ENCODE peak calls at places on chromosome 10, in nine cellular contexts. E is tibial artery, P is PC-3, B is hepatocyte, T is heart right ventricle, C is fibroblast of lung, I is SK-N-SH, A is body of pancreas, Z is AG04450. G is an unnamed sample. For H3K9me3, the result is how much of the 10 kb centered on the place peaks cover.

GRCh38 chr10:130362308-130362761 is 226.1 kb downstream of the GLRX3 start:
- DNase-seq in P (no peak), E (no peak), A (no peak), C (no peak), B (peak), Z (no peak), T (peak), I (peak), G (no peak)

GRCh38 chr10:102665904-102666509 is 21.7 kb downstream of the TRIM8 start:
- DNase-seq in T (no peak), B (no peak), I (no peak), A (no peak), C (no peak), Z (no peak), P (no peak), E (no peak), G (peak)

GRCh38 chr10:125871341-125871740 is 9.8 kb downstream of the DHX32 start:
- DNase-seq in T (no peak), E (no peak), C (peak), I (no peak), B (no peak), P (no peak), A (no peak), Z (peak), G (no peak)

GRCh38 chr10:84358743-84359142 is 30.4 kb downstream of the CCSER2 start:
- DNase-seq in C (no peak), Z (no peak), P (no peak), T (no peak), I (no peak), E (no peak), A (no peak), B (no peak), G (no peak)

GRCh38 chr10:46229144-46229563 is 57.6 kb upstream of the ANTXRL start:
- DNase-seq in Z (no peak), P (no peak), E (peak), B (peak), T (no peak), A (peak), I (peak), C (no peak), G (peak)

GRCh38 chr10:123323884-123324283 is 169.7 kb downstream of the BUB3 start:
- DNase-seq in T (no peak), A (no peak), Z (no peak), C (no peak), B (no peak), I (no peak), E (no peak), P (no peak), G (no peak)

GRCh38 chr10:48187126-48187525 is 87.4 kb downstream of the FRMPD2 start:
- DNase-seq in B (no peak), Z (no peak), E (no peak), I (no peak), T (no peak), P (no peak), C (no peak), A (no peak), G (no peak)

GRCh38 chr10:11898372-11899066 is 75.4 kb downstream of the PROSER2 start:
- DNase-seq in B (peak), A (peak), T (no peak), E (no peak), P (peak), Z (peak), C (peak), I (peak), G (peak)

GRCh38 chr10:132536241-132536963 is 1.2 kb upstream of the INPP5A start:
- DNase-seq in T (no peak), A (peak), B (no peak), P (peak), C (peak), E (peak), Z (no peak), I (peak), G (peak)

GRCh38 chr10:3347413-3348147 is 175.0 kb upstream of the PITRM1 start:
- DNase-seq in B (no peak), I (no peak), A (peak), Z (no peak), P (no peak), E (no peak), T (no peak), C (no peak), G (no peak)

GRCh38 chr10:5895365-5895764 is 5.3 kb downstream of the FBH1 start:
- DNase-seq in Z (no peak), C (no peak), P (no peak), E (no peak), T (no peak), A (no peak), I (no peak), B (no peak), G (no peak)

GRCh38 chr10:27100800-27101347 is 580 bp upstream of the ANKRD26 start:
- DNase-seq in C (no peak), B (no peak), E (no peak), A (no peak), Z (no peak), I (no peak), P (no peak), T (no peak), G (no peak)

DNA sequence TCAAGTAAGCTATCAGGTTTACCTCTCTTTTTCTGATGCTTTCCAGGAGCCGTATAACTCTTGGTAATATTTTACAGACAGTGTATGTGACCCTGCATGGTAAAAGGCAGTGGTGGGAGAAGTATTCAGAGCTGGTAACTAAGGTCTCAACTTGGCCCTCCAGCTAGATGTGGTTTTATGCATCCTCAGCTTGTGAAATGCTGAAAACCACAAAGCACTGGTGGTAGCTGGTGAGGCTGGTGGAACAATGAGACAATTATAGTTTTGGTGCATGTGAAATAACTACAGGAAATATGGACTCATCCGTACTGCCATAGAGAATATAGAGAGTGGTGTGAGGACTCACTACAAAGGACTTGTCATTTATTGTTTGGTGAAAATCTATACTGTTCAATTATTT is 383.0 kb upstream of the PCDH15 start:
- DNase-seq in B (no peak), Z (no peak), P (peak), E (no peak), T (no peak), C (peak), I (no peak), A (no peak), G (no peak)
- H3K9me3 ChIP-seq in B (under half), Z (under half), P (under half), E (under half), T (under half), C (under half), I (under half), A (under half), G (under half)

GRCh38 chr10:55474258-55474657 is 673.2 kb upstream of the PCDH15 start:
- DNase-seq in A (no peak), P (no peak), B (no peak), T (no peak), Z (no peak), C (no peak), I (no peak), E (no peak), G (no peak)
- H3K9me3 ChIP-seq in A (under half), P (under half), B (under half), T (under half), Z (under half), C (under half), I (under half), E (under half), G (under half)

GRCh38 chr10:107443817-107444216 is 279.3 kb upstream of the SORCS1 start:
- DNase-seq in A (no peak), E (no peak), P (no peak), Z (no peak), T (no peak), C (no peak), I (no peak), B (no peak), G (no peak)
- H3K9me3 ChIP-seq in A (under half), E (under half), P (under half), Z (under half), T (under half), C (under half), I (under half), B (under half), G (under half)

GRCh38 chr10:111039522-111039921 is 37.3 kb upstream of the ADRA2A start:
- DNase-seq in I (no peak), T (no peak), P (no peak), E (no peak), Z (no peak), A (no peak), B (no peak), C (no peak), G (no peak)

GRCh38 chr10:111037868-111038267 is 39.0 kb upstream of the ADRA2A start:
- DNase-seq in B (no peak), C (no peak), Z (no peak), P (peak), T (no peak), E (no peak), A (no peak), I (no peak), G (no peak)

GRCh38 chr10:111035542-111035941 is 41.3 kb upstream of the ADRA2A start:
- DNase-seq in E (no peak), B (no peak), I (no peak), A (no peak), T (no peak), P (no peak), Z (no peak), C (peak), G (no peak)

GRCh38 chr10:111030042-111030750 is 46.6 kb upstream of the ADRA2A start:
- DNase-seq in T (no peak), C (no peak), A (no peak), P (no peak), I (no peak), Z (no peak), B (no peak), E (no peak), G (peak)

GRCh38 chr10:111034598-111035310 is 42.1 kb upstream of the ADRA2A start:
- DNase-seq in Z (no peak), P (no peak), E (no peak), C (peak), A (no peak), B (no peak), T (no peak), I (no peak), G (no peak)
- H3K9me3 ChIP-seq in Z (under half), P (under half), E (under half), C (under half), A (under half), B (under half), T (half or more), I (under half), G (under half)

GRCh38 chr10:87931836-87932230 is 68.4 kb downstream of the PTEN start:
- DNase-seq in B (no peak), T (no peak), A (no peak), P (no peak), I (no peak), Z (no peak), C (peak), E (no peak), G (no peak)
- H3K9me3 ChIP-seq in B (under half), T (under half), A (under half), P (under half), I (under half), Z (under half), C (under half), E (under half), G (under half)

GRCh38 chr10:28520346-28520745 is 12.6 kb upstream of the WAC start:
- DNase-seq in T (no peak), P (no peak), I (no peak), E (no peak), A (no peak), Z (no peak), C (peak), B (no peak), G (no peak)

GRCh38 chr10:28523725-28524252 is 9.1 kb upstream of the WAC start:
- DNase-seq in C (no peak), A (no peak), B (no peak), Z (no peak), E (no peak), P (no peak), I (no peak), T (no peak), G (no peak)
- H3K9me3 ChIP-seq in C (under half), A (under half), B (under half), Z (under half), E (under half), P (under half), I (under half), T (under half), G (under half)

G was measured in small intestine.